ENCODE peak calls at places on chromosomes 1 and 21, in seven cellular contexts. N is thoracic aorta, O is fibroblast of lung, X is left lung, U is HCT116, Y is astrocyte, D is uterus. V is an unnamed sample. For H3K4me1, the result is how much of the 10 kb centered on the place peaks cover.

GRCh38 chr21:29072873-29073221 is 601 bp downstream of the CCT8 start:
- DNase-seq in N (no peak), O (peak), X (no peak), U (no peak), Y (peak), D (no peak), V (no peak)

GRCh38 chr1:201463071-201463552 is 5.9 kb downstream of the PHLDA3 start:
- DNase-seq in N (no peak), O (peak), X (no peak), U (no peak), Y (no peak), D (no peak), V (no peak)

GRCh38 chr1:155133799-155134281 is 1.8 kb upstream of the SLC50A1 start:
- DNase-seq in N (no peak), O (no peak), X (no peak), U (no peak), Y (no peak), D (no peak), V (no peak)

GRCh38 chr1:55848906-55849305 is 633.7 kb upstream of the USP24 start:
- DNase-seq in N (no peak), O (peak), X (no peak), U (no peak), Y (no peak), D (no peak), V (no peak)

GRCh38 chr21:27812279-27812678 is 845.4 kb upstream of the ADAMTS5 start:
- DNase-seq in N (no peak), O (peak), X (no peak), U (no peak), Y (no peak), D (no peak), V (no peak)

GRCh38 chr21:37905291-37905690 is 11.0 kb downstream of the KCNJ6 start:
- DNase-seq in N (no peak), O (no peak), X (no peak), U (no peak), Y (no peak), D (no peak), V (no peak)

GRCh38 chr21:42236693-42237092 is 17.8 kb downstream of the ABCG1 start:
- DNase-seq in N (no peak), O (no peak), X (no peak), U (no peak), Y (no peak), D (no peak), V (no peak)

GRCh38 chr1:53878492-53879105 is 11.0 kb downstream of the YIPF1 start:
- DNase-seq in N (no peak), O (peak), X (no peak), U (peak), Y (peak), D (no peak), V (no peak)

GRCh38 chr1:233647083-233647482 is 33.2 kb downstream of the KCNK1 start:
- DNase-seq in N (no peak), O (no peak), X (no peak), U (no peak), Y (peak), D (no peak), V (no peak)

GRCh38 chr1:39713557-39713956 is 22.3 kb upstream of the HPCAL4 start:
- DNase-seq in N (no peak), O (no peak), X (no peak), U (no peak), Y (no peak), D (no peak), V (no peak)

GRCh38 chr1:174023438-174023837 is 1.3 kb upstream of the RC3H1 start:
- DNase-seq in N (no peak), O (no peak), X (no peak), U (peak), Y (no peak), D (no peak), V (no peak)

GRCh38 chr1:2209400-2210083 is 15.0 kb upstream of the FAAP20 start:
- DNase-seq in N (no peak), O (peak), X (no peak), U (no peak), Y (no peak), D (no peak), V (no peak)

GRCh38 chr1:225737866-225738265 is 39.8 kb upstream of the SRP9 start:
- DNase-seq in N (no peak), O (no peak), X (no peak), U (no peak), Y (no peak), D (no peak), V (no peak)

GRCh38 chr1:46477153-46477929 is 12.3 kb upstream of the DMBX1 start:
- DNase-seq in N (no peak), O (peak), X (peak), U (peak), Y (peak), D (peak), V (no peak)

GRCh38 chr1:5995871-5996630 is 3.8 kb upstream of the NPHP4 start:
- DNase-seq in N (no peak), O (no peak), X (no peak), U (no peak), Y (no peak), D (no peak), V (no peak)

GRCh38 chr1:41366428-41367101 is 5.3 kb downstream of the FOXO6 start:
- DNase-seq in N (no peak), O (no peak), X (no peak), U (no peak), Y (no peak), D (no peak), V (no peak)

GRCh38 chr21:43956667-43957030 is 55.5 kb upstream of the TRAPPC10 start:
- DNase-seq in N (no peak), O (peak), X (no peak), U (no peak), Y (peak), D (no peak), V (no peak)

GRCh38 chr1:115423776-115424175 is 85.7 kb upstream of the NGF start:
- DNase-seq in N (no peak), O (no peak), X (no peak), U (no peak), Y (peak), D (no peak), V (no peak)

GRCh38 chr1:89525169-89525855 is 683 bp downstream of the LRRC8B start:
- DNase-seq in N (no peak), O (peak), X (peak), U (peak), Y (no peak), D (no peak), V (peak)

GRCh38 chr1:180728472-180729106 is 96.8 kb downstream of the XPR1 start:
- DNase-seq in N (no peak), O (no peak), X (no peak), U (no peak), Y (no peak), D (no peak), V (no peak)

GRCh38 chr21:45887121-45887611 is 94.4 kb upstream of the COL6A1 start:
- DNase-seq in N (no peak), O (peak), X (no peak), U (no peak), Y (peak), D (no peak), V (peak)

GRCh38 chr1:26598890-26599289 is 69.3 kb downstream of the RPS6KA1 start:
- DNase-seq in N (no peak), O (no peak), X (no peak), U (no peak), Y (no peak), D (no peak), V (no peak)

DNA sequence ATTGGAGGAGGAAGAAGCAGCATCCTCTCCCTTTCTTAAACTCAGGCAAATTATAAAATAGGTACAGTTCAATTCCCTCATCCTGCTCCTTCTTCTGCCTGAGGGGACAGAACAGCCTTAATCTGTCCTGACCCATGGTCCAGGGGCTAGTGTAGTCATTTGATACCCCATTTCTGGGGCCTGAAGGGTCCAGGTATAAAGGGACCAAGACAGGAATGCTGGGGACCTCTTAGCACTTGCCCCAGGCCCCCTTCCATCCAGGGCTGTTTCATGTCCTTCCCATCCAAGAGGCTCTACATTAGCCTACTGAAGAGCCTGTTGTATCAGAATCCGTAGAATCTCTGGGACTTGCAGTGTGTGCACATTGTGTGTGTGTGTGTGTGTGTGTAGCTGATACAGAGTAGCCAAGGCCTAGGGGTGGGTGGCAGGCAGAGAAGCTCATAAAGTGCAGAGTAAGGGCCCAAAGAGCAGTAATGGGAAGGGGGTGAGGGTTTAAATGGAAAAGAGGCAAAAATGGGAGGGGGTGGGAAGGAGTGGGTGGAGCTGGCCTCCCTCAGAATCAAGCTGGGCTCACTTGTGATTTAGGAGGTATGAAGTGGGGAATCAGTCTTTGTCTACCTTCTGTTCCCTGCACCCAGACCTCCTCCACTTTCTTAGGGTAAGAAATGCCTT is 32.4 kb downstream of the RUNX1 start:
- DNase-seq in N (no peak), O (no peak), X (no peak), U (no peak), Y (no peak), D (no peak), V (no peak)
- H3K4me1 ChIP-seq in N (under half), O (under half), X (under half), U (under half), Y (under half), D (under half), V (under half)

GRCh38 chr1:4218619-4219018 is 318.5 kb upstream of the C1orf174 start:
- DNase-seq in N (no peak), O (no peak), X (no peak), U (no peak), Y (no peak), D (no peak), V (no peak)

GRCh38 chr1:4213599-4213998 is 313.5 kb upstream of the C1orf174 start:
- DNase-seq in N (no peak), O (no peak), X (no peak), U (no peak), Y (no peak), D (no peak), V (no peak)

GRCh38 chr1:4214826-4215225 is 314.8 kb upstream of the C1orf174 start:
- DNase-seq in N (no peak), O (no peak), X (no peak), U (no peak), Y (no peak), D (no peak), V (no peak)

GRCh38 chr1:4215391-4215790 is 315.3 kb upstream of the C1orf174 start:
- DNase-seq in N (no peak), O (no peak), X (no peak), U (no peak), Y (no peak), D (no peak), V (no peak)

DNA sequence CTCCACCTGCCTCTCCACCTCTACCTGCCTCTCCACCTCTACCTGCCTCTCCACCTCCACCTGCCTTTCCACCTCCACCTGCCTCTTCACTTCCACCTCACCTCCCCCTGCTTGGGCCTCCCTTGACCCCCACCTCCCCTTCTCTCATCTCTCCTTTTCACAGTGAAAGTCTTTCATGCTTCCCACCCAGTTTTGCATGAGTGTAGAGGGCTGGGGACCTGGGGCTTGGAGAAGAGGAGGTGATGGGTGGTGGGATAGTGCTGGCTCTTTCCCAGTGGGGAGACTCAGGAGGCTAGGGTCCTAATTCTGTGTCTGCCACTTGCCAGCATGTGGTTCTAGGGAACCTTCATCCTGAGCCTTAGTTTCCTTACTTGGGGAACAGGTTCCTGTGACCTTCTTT is 316.2 kb upstream of the C1orf174 start:
- DNase-seq in N (no peak), O (no peak), X (no peak), U (no peak), Y (no peak), D (no peak), V (no peak)
- H3K27ac ChIP-seq in N (no peak), O (no peak), X (no peak), U (no peak), Y (no peak), D (no peak), V (no peak)

GRCh38 chr1:150164224-150164623 is 14.5 kb downstream of the PLEKHO1 start:
- DNase-seq in N (no peak), O (no peak), X (no peak), U (no peak), Y (no peak), D (no peak), V (no peak)

GRCh38 chr1:150161747-150162581 is 12.2 kb downstream of the PLEKHO1 start:
- DNase-seq in N (no peak), O (no peak), X (no peak), U (no peak), Y (peak), D (peak), V (no peak)

GRCh38 chr1:150162862-150163706 is 13.4 kb downstream of the PLEKHO1 start:
- DNase-seq in N (peak), O (peak), X (peak), U (no peak), Y (peak), D (peak), V (no peak)

GRCh38 chr1:150160964-150161626 is 11.4 kb downstream of the PLEKHO1 start:
- DNase-seq in N (no peak), O (no peak), X (no peak), U (no peak), Y (peak), D (no peak), V (no peak)

GRCh38 chr1:150162582-150162861 is 12.8 kb downstream of the PLEKHO1 start:
- DNase-seq in N (no peak), O (no peak), X (no peak), U (no peak), Y (no peak), D (no peak), V (no peak)
- H3K4me1 ChIP-seq in N (half or more), O (under half), X (half or more), U (under half), Y (half or more), D (under half), V (under half)

DNA sequence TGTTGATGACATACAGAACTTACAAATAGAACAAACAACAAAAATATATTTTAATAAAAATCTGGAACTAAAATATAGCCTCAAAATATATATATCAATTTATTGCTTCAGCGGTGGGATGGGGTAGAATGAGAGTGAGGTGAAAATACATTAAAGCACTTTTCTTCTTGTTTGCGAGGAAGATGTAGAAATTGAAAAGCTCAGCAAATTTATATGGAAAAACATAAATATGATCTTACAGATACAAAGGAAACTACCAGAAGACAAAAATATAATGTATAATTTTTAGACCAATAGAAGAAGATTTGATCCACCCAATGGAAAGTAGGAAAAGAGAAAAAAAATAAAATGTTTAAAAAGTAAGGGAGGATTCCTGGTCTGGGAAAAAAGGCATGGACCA is 372.2 kb downstream of the DISC1 start:
- DNase-seq in N (no peak), O (no peak), X (no peak), U (no peak), Y (no peak), D (no peak), V (no peak)
- H3K27ac ChIP-seq in N (no peak), O (no peak), X (no peak), U (no peak), Y (no peak), D (no peak), V (no peak)

GRCh38 chr1:198270421-198270820 is 113.6 kb downstream of the NEK7 start:
- DNase-seq in N (no peak), O (no peak), X (no peak), U (no peak), Y (no peak), D (no peak), V (no peak)
- H3K4me1 ChIP-seq in N (under half), O (under half), X (under half), U (under half), Y (under half), D (under half), V (under half)

DNA sequence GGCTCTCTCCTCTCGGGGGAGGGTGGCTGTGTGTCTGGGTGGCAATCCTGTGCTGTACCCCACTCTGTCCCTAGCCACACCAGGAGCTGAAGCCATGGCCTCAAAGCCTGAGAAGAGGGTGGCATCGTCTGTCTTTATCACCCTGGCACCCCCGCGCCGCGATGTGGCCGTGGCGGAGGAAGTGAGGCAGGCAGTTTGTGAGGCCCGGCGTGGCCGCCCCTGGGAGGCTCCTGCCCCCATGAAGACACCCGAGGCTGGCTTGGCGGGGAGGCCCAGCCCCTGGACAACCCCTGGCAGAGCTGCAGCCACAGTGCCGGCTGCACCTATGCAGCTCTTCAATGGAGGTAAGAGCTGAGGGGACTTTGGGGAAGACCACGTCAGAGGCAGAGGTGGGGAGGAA is 6.3 kb downstream of the FBLIM1 start:
- DNase-seq in N (no peak), O (no peak), X (no peak), U (no peak), Y (no peak), D (no peak), V (no peak)
- H3K27ac ChIP-seq in N (peak), O (no peak), X (no peak), U (no peak), Y (peak), D (no peak), V (peak)

V was measured in RWPE2.